ENCODE peak calls at places on chromosomes 7 and 10, in five cellular contexts. P, G, K, R and T are unnamed samples.

GRCh38 chr10:12252882-12253546 is 57.0 kb downstream of the CDC123 start:
- DNase-seq in P (no peak), G (no peak), K (no peak), R (no peak), T (no peak)

GRCh38 chr7:69358163-69358821 is 240.0 kb upstream of the AUTS2 start:
- DNase-seq in P (peak; percentile 2), G (no peak), K (no peak), R (no peak), T (no peak)

GRCh38 chr7:43508434-43508833 is 74.5 kb upstream of the STK17A start:
- DNase-seq in P (no peak), G (no peak), K (no peak), R (no peak), T (no peak)

GRCh38 chr10:78299861-78300453 is 266.3 kb downstream of the RPS24 start:
- DNase-seq in P (no peak), G (no peak), K (no peak), R (peak; percentile 33), T (no peak)

GRCh38 chr7:128831994-128832879 is 2.0 kb downstream of the FLNC start:
- DNase-seq in P (peak; percentile 63), G (peak; percentile 44), K (peak; percentile 90), R (peak; percentile 64), T (no peak)

GRCh38 chr7:38448076-38448475 is 174.6 kb upstream of the TARP start:
- DNase-seq in P (peak; percentile 32), G (no peak), K (no peak), R (no peak), T (no peak)

GRCh38 chr7:33529070-33529469 is 376.3 kb upstream of the BMPER start:
- DNase-seq in P (no peak), G (no peak), K (no peak), R (no peak), T (no peak)

GRCh38 chr10:110864662-110865140 is 7.0 kb upstream of the PDCD4 start:
- DNase-seq in P (no peak), G (no peak), K (no peak), R (no peak), T (peak; percentile 64)

GRCh38 chr10:114448897-114449296 is 44.6 kb upstream of the AFAP1L2 start:
- DNase-seq in P (no peak), G (no peak), K (no peak), R (no peak), T (no peak)

GRCh38 chr10:117603726-117604125 is 61.2 kb downstream of the EMX2 start:
- DNase-seq in P (no peak), G (no peak), K (no peak), R (no peak), T (no peak)

GRCh38 chr7:98162758-98163157 is 48.5 kb upstream of the BHLHA15 start:
- DNase-seq in P (no peak), G (no peak), K (no peak), R (no peak), T (no peak)

GRCh38 chr10:82377608-82378007 is 502.6 kb downstream of the NRG3 start:
- DNase-seq in P (peak; percentile 44), G (no peak), K (no peak), R (no peak), T (no peak)

GRCh38 chr10:102627446-102628293 is 16.6 kb upstream of the TRIM8 start:
- DNase-seq in P (peak; percentile 87), G (peak; percentile 70), K (peak; percentile 80), R (peak; percentile 74), T (no peak)

GRCh38 chr7:39911167-39911566 is 38.9 kb upstream of the CDK13 start:
- DNase-seq in P (no peak), G (no peak), K (no peak), R (no peak), T (no peak)

GRCh38 chr7:74044366-74045350 is 16.7 kb downstream of the ELN start:
- DNase-seq in P (no peak), G (no peak), K (no peak), R (no peak), T (no peak)

GRCh38 chr10:33301097-33301789 is 33.2 kb downstream of the NRP1 start:
- DNase-seq in P (no peak), G (no peak), K (no peak), R (no peak), T (no peak)

GRCh38 chr7:130890176-130891020 is 156.4 kb upstream of the KLF14 start:
- DNase-seq in P (peak; percentile 74), G (peak; percentile 40), K (no peak), R (no peak), T (no peak)

GRCh38 chr10:60921631-60922030 is 22.4 kb downstream of the RHOBTB1 start:
- DNase-seq in P (no peak), G (no peak), K (no peak), R (no peak), T (no peak)

GRCh38 chr10:46175831-46176230 is 111.0 kb upstream of the ANTXRL start:
- DNase-seq in P (no peak), G (no peak), K (no peak), R (no peak), T (no peak)

GRCh38 chr7:45588466-45588865 is 14.3 kb downstream of the ADCY1 start:
- DNase-seq in P (no peak), G (no peak), K (peak; percentile 20), R (no peak), T (no peak)

GRCh38 chr7:98130959-98131358 is 24.3 kb downstream of the LMTK2 start:
- DNase-seq in P (peak; percentile 38), G (no peak), K (no peak), R (no peak), T (no peak)

GRCh38 chr7:16668978-16669377 is 23.0 kb downstream of the BZW2 start:
- DNase-seq in P (peak; percentile 49), G (no peak), K (no peak), R (no peak), T (no peak)

GRCh38 chr10:80199828-80200227 is 5.5 kb downstream of the ANXA11 start:
- DNase-seq in P (peak; percentile 92), G (no peak), K (peak; percentile 83), R (peak; percentile 39), T (no peak)

GRCh38 chr7:12647364-12648219 is 39.8 kb upstream of the ARL4A start:
- DNase-seq in P (no peak), G (no peak), K (no peak), R (no peak), T (no peak)

GRCh38 chr7:36942558-36943354 is 218.5 kb upstream of the AOAH start:
- DNase-seq in P (no peak), G (no peak), K (no peak), R (no peak), T (no peak)

GRCh38 chr10:88542522-88542921 is 40.6 kb downstream of the RNLS start:
- DNase-seq in P (peak; percentile 72), G (no peak), K (no peak), R (peak; percentile 58), T (no peak)

GRCh38 chr7:25259487-25260243 is 31.4 kb upstream of the NPVF start:
- DNase-seq in P (peak; percentile 88), G (peak; percentile 51), K (peak; percentile 76), R (peak; percentile 67), T (peak; percentile 53)

GRCh38 chr7:85070967-85071628 is 115.8 kb downstream of the SEMA3D start:
- DNase-seq in P (no peak), G (no peak), K (no peak), R (no peak), T (no peak)

GRCh38 chr7:94904982-94905381 is 2.4 kb upstream of the PPP1R9A start:
- DNase-seq in P (no peak), G (no peak), K (no peak), R (no peak), T (no peak)

DNA sequence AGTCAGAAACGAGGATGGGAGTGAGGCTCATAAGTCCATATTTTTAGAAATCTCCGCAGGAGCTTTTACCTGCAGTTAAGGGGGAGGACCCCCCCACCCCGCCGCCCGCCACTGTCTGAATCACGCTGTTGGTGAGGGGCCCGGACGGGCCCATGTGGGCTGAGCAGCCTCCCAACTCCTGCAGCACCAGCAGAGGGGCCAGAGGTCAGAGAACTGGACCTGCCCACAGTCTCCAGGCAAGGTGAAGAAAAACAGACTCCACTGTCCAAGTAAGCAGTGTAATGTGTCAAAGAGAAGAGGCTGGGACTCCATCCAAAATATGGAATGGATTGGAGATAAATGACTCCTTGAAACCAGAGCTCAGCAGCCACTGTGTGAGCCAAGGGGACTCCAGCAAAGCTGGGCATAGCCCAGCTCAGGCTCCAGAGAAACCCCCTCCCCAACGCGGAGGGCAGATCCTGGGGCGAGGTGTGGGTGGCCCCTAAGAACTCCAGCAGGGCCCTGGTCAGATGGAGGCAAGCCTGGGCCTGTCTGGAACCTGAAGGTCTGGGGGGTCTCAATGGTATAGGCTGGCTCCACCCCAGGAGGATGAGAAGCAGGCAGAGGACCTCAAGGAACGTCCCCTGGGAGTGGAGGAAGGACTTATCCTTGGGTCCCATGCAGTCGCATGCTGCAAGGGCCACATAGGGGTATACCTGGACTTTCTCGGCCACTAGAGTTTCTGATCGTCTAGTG is 128.5 kb upstream of the TNS3 start:
- DNase-seq in P (peak; percentile 81), G (no peak), K (no peak), R (no peak), T (no peak)
- H3K27ac ChIP-seq in P (no peak overlapping the region), G (no peak overlapping the region), K (no peak overlapping the region), R (peak overlapping the region; percentile 55), T (no peak overlapping the region)

GRCh38 chr10:101145750-101146391 is 14.8 kb downstream of the TLX1 start:
- DNase-seq in P (no peak), G (no peak), K (no peak), R (no peak), T (no peak)

GRCh38 chr10:101146392-101147251 is 15.5 kb downstream of the TLX1 start:
- DNase-seq in P (no peak), G (no peak), K (no peak), R (no peak), T (no peak)

GRCh38 chr10:101144053-101144452 is 13.0 kb downstream of the TLX1 start:
- DNase-seq in P (no peak), G (no peak), K (no peak), R (no peak), T (no peak)

GRCh38 chr10:101143354-101143648 is 12.2 kb downstream of the TLX1 start:
- DNase-seq in P (no peak), G (no peak), K (no peak), R (no peak), T (no peak)

DNA sequence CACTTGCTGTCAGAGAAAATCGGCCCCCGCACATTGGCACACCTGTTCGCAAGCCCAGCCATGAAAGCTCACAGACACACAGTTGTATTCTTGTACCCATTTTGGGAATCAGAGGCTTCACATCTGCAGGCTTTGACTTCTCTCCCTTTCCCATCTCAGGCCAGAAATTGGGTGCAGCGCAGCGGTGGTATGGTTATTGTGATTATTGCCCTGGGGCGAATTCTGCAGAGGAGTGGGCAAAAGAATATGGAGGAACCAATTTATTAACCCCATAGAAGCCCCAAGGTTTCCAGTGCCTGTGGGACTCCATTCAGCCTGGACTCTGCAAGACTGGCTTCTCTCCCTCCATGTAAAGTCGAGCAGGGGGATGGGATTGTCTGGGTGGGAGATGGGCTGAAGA is 14.0 kb downstream of the TLX1 start:
- DNase-seq in P (no peak), G (no peak), K (no peak), R (no peak), T (no peak)
- H3K27me3 ChIP-seq in P (peaks cover 100% of the 10 kb centered on the region), G (peaks cover 7% of the 10 kb centered on the region), K (no peaks in the 10 kb centered on the region), R (peaks cover 11% of the 10 kb centered on the region), T (peaks cover 91% of the 10 kb centered on the region)

GRCh38 chr7:155043756-155044155 is 26.4 kb upstream of the HTR5A start:
- DNase-seq in P (no peak), G (no peak), K (no peak), R (no peak), T (no peak)
- H3K9me3 ChIP-seq in P (no peaks in the 10 kb centered on the region), G (no peaks in the 10 kb centered on the region), K (no peaks in the 10 kb centered on the region), R (no peaks in the 10 kb centered on the region), T (no peaks in the 10 kb centered on the region)

GRCh38 chr7:116727432-116728009 is 55.5 kb downstream of the MET start:
- DNase-seq in P (no peak), G (no peak), K (no peak), R (no peak), T (no peak)
- H3K27ac ChIP-seq in P (no peak overlapping the region), G (no peak overlapping the region), K (no peak overlapping the region), R (no peak overlapping the region), T (no peak overlapping the region)